ENCODE peak calls at places on chromosomes 16 and 17, in ten cellular contexts. M is cardiac muscle cell, W is AG09309, U is fibroblast of villous mesenchyme, K is brain microvascular endothelial cell, J is GM23338, L is GM12865, B is lower leg skin, Y is heart left ventricle, T is fibroblast of pulmonary artery. H is an unnamed sample.

GRCh38 chr17:40694584-40694983 is 9.0 kb downstream of the KRT24 start:
- DNase-seq in W (no peak), J (peak), K (no peak), B (no peak), U (no peak), Y (no peak), M (no peak), L (no peak), T (no peak), H (no peak)

GRCh38 chr17:73901661-73902415 is 257.6 kb upstream of the SDK2 start:
- DNase-seq in L (no peak), B (peak), Y (peak), J (peak), K (no peak), U (no peak), W (no peak), M (peak), T (no peak), H (no peak)

GRCh38 chr17:77769215-77769614 is 189.3 kb upstream of the TNRC6C start:
- DNase-seq in U (no peak), L (no peak), K (no peak), M (no peak), B (no peak), W (no peak), Y (no peak), T (no peak), J (no peak), H (no peak)

GRCh38 chr17:30151471-30151870 is 34.9 kb downstream of the NSRP1 start:
- DNase-seq in M (no peak), B (no peak), K (no peak), L (no peak), U (no peak), Y (no peak), T (no peak), W (no peak), J (no peak), H (no peak)

GRCh38 chr16:10521681-10522274 is 58.6 kb downstream of the EMP2 start:
- DNase-seq in K (peak), L (peak), T (peak), U (peak), W (no peak), M (peak), Y (no peak), J (peak), B (no peak), H (peak)

GRCh38 chr17:37339321-37339720 is 36.5 kb upstream of the C17orf78 start:
- DNase-seq in T (peak), B (no peak), K (no peak), U (peak), W (no peak), L (no peak), J (no peak), M (no peak), Y (no peak), H (no peak)

GRCh38 chr17:80219777-80220708 is at the start of the genes SGSH and SLC26A11:
- DNase-seq in U (peak), J (peak), B (peak), W (no peak), K (peak), Y (peak), T (peak), M (peak), L (peak), H (peak)

GRCh38 chr17:40224707-40225092 is 5.6 kb downstream of the WIPF2 start:
- DNase-seq in J (no peak), T (peak), Y (no peak), B (peak), M (no peak), L (no peak), K (no peak), U (peak), W (no peak), H (peak)

GRCh38 chr17:2749058-2749783 is at the start of gene CCDC92B:
- DNase-seq in K (no peak), T (no peak), J (peak), B (no peak), L (no peak), Y (peak), W (no peak), U (no peak), M (peak), H (no peak)

GRCh38 chr16:50301626-50302471 is 35.5 kb downstream of the ADCY7 start:
- DNase-seq in W (peak), Y (peak), K (peak), T (peak), J (no peak), L (no peak), B (peak), U (peak), M (no peak), H (peak)

GRCh38 chr17:30554839-30555751 is 77.9 kb downstream of the GOSR1 start:
- DNase-seq in T (peak), U (peak), J (peak), K (peak), Y (no peak), B (peak), L (peak), M (peak), W (no peak), H (peak)

GRCh38 chr16:28845173-28846079 is 722 bp downstream of the TUFM start:
- DNase-seq in M (peak), U (peak), K (peak), J (peak), W (no peak), T (peak), Y (no peak), B (no peak), L (peak), H (no peak)

GRCh38 chr16:56311208-56312027 is 113.9 kb downstream of the AMFR start:
- DNase-seq in L (no peak), J (peak), T (no peak), W (no peak), Y (no peak), B (no peak), U (no peak), M (no peak), K (no peak), H (no peak)

GRCh38 chr17:40554646-40555295 is 10.5 kb downstream of the CCR7 start:
- DNase-seq in Y (no peak), L (peak), K (no peak), U (no peak), W (no peak), T (no peak), J (no peak), B (peak), M (no peak), H (no peak)

GRCh38 chr16:424033-424622 is 1.3 kb upstream of the RAB11FIP3 start:
- DNase-seq in L (no peak), T (peak), B (peak), J (no peak), M (no peak), W (peak), Y (no peak), K (peak), U (peak), H (peak)

GRCh38 chr17:40290629-40291296 is 3.1 kb downstream of the CDC6 start:
- DNase-seq in K (peak), M (peak), J (peak), U (peak), B (peak), T (peak), Y (no peak), L (peak), W (peak), H (peak)

GRCh38 chr17:59038734-59039133 is 67.9 kb downstream of the TRIM37 start:
- DNase-seq in M (no peak), K (peak), T (peak), B (no peak), L (peak), Y (no peak), W (peak), U (peak), J (no peak), H (peak)

GRCh38 chr17:19370493-19370960 is 7.8 kb upstream of the MAPK7 start:
- DNase-seq in L (peak), Y (peak), K (no peak), W (no peak), U (peak), B (peak), J (no peak), T (no peak), M (no peak), H (no peak)

GRCh38 chr17:394718-395095 is 42.1 kb upstream of the RPH3AL start:
- DNase-seq in B (no peak), Y (peak), U (no peak), T (no peak), W (no peak), L (no peak), J (no peak), M (no peak), K (no peak), H (no peak)

DNA sequence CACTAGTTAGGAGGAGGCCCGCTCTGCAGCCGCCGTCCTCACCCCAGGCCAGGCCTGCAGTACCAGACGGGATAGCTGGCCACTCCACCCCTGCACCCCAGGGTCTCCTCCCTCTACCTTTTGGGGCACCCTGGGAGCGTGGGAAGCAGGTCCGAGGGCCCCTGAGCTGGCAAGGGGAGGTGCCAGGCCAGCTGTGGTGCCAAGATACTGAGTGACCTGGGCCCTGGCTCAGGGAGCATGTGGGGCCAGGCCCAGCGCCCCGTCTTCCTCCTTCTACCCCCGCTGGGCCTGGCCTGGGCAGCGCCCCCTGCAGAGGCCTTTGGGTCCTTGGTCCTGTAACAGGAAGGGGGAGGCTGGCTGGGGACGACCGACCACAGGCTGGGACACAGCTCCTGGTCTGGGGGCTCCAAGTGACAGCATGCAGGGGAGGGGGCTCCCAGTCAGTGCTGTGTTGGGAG is 13.0 kb downstream of the PAM16 start:
- DNase-seq in U (no peak), T (no peak), W (no peak), B (no peak), Y (no peak), J (no peak), L (no peak), M (no peak), K (no peak), H (no peak)
- TF ChIP-seq CTCF in U (no peak), T (no peak), W (no peak), B (no peak), Y (no peak), J (peak), L (no peak), M (peak), K (peak), H (peak)

GRCh38 chr17:7479139-7479388 is 367 bp downstream of the ZBTB4 start:
- DNase-seq in M (no peak), U (no peak), T (no peak), W (no peak), Y (no peak), L (no peak), K (no peak), B (no peak), J (no peak), H (no peak)
- H3K4me3 ChIP-seq in M (peak), U (peak), T (peak), W (peak), Y (peak), L (peak), K (peak), B (peak), J (peak), H (peak)

DNA sequence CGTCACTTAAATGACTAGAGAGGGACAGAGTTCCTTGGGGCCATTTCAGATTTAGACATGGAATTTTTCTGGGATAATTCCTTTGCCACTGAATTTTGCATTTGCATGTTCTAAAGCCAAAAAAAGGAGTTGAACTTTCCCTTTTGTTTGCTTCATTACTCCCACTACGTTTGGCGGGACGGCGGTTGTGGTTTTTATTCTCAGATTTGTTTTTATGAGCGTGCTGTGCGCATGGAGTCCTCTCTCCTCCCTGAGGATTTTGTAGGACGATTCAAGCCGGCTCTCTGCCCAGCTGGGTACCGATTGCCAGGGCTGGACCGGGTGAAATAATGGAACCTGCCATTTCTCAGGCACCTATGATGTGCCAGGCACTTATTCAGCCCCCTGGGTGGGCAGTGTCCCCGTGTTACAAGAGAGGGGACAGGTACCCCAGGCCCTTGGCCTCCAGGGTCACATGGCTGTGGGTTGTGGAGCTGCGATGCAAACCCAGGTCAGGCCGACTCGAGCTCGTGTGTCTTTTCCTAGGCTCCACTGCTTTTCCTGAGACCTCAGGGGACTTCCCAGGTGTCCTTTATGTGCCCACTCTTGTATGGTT is 18.8 kb downstream of the CMIP start:
- DNase-seq in Y (peak), B (no peak), M (no peak), J (no peak), T (no peak), L (no peak), W (no peak), K (no peak), U (no peak), H (no peak)
- TF ChIP-seq CTCF in Y (no peak), B (no peak), M (no peak), J (no peak), T (no peak), L (no peak), W (no peak), K (no peak), U (no peak), H (no peak)

GRCh38 chr16:68414581-68414980 is 33.7 kb downstream of the SMPD3 start:
- DNase-seq in W (no peak), T (no peak), U (no peak), K (no peak), J (no peak), L (no peak), Y (no peak), M (no peak), B (no peak), H (no peak)

GRCh38 chr16:68416057-68417046 is 32.0 kb downstream of the SMPD3 start:
- DNase-seq in Y (no peak), K (no peak), M (no peak), L (no peak), W (no peak), B (no peak), J (no peak), U (no peak), T (no peak), H (no peak)

GRCh38 chr16:68421076-68421475 is 27.2 kb downstream of the SMPD3 start:
- DNase-seq in B (no peak), J (no peak), M (no peak), Y (no peak), L (no peak), K (no peak), T (no peak), U (no peak), W (no peak), H (no peak)

GRCh38 chr16:68420366-68420765 is 27.9 kb downstream of the SMPD3 start:
- DNase-seq in T (no peak), K (no peak), J (no peak), L (no peak), U (no peak), B (no peak), Y (no peak), W (no peak), M (no peak), H (no peak)

DNA sequence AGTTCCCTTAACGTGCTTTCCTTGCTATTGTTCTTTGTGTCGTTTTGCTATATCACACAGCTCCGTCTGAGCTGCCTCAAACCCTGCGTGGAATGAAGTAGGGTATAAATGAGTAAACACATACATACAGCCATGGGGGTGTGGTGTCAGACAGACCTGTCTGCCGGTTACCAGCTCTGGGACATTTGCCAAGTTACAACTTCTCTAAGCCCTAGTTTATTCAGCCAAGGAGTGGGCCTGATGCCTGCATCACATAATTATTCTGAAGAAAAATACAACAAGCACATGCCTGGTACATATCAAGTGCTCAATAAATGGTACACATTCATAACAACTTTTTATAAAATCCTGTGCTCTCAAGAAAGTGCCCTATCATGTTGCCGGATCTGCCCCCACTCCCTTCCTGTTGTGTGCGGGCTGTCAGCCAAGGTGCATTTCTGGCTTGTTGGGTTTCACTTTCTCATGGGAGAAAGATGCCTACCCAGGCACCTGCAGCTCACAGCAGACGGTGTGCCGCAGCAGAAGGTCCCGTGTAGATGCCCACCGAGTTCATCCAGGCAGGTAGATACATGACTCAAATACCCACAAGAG is 30.5 kb downstream of the SMPD3 start:
- DNase-seq in L (peak), W (no peak), U (no peak), B (no peak), M (no peak), T (no peak), J (no peak), Y (no peak), K (no peak), H (no peak)
- H3K4me3 ChIP-seq in L (peak), W (no peak), U (no peak), B (no peak), M (no peak), T (no peak), J (no peak), Y (no peak), K (no peak), H (no peak)

DNA sequence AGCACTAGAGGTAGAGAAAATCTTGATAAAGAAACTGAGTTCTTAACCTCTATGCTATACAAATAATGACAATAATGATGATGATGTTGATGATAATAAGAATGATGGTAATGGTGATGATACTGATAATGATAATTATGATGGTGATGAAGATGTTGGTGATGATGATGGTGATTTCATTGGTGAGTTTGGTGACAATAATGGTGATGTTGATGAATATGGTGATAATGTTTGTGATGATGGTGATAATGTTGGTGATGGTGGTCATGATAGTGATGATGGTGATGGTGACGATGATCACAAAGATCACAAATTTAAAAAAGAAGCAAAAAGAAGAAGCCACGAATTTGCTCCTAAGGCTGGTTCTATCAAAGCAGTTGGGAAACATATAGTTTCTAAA is 519.0 kb upstream of the C16orf82 start:
- DNase-seq in T (no peak), L (no peak), U (no peak), K (no peak), J (no peak), B (no peak), M (no peak), W (no peak), Y (no peak), H (no peak)
- TF ChIP-seq CTCF in T (no peak), L (no peak), U (no peak), K (no peak), J (no peak), B (no peak), M (no peak), W (no peak), Y (no peak), H (no peak)

DNA sequence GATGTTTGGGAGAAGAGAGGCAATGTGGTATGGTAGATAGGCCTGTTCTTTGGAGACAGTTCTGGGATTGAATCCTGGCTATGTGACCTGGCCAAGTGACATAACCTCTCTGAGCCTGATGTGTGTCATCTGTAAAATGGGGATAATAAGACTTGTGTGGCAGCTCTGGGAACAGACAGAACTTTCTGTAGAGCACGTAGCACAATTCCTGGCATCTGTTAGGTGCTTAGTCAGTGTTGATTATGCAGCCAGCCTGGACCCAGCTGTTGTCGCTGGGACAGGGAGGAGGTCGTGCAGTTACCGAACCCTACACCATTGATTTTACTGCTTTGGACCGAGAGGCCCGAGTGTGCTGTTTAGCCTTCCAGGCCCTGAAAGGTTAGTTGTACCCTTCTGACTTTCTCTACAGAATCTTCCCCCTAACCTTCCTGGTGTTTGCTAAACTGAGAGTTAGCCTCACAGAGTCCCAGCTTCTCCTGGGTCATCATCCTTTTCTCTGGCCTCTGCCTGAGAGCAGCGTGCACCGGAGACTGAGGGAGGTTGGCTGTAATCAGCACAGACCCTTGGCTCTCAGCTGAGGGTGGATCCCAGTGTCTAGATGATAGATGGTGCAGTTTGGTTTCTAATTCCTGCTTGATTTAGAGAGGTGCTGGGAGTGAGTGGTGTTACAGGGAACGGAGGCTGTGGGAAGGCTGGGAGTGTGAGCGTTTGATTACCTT is 31.9 kb downstream of the MSI2 start:
- DNase-seq in J (no peak), U (peak), B (no peak), L (no peak), W (no peak), T (peak), M (no peak), Y (no peak), K (no peak), H (peak)
- H3K4me3 ChIP-seq in J (no peak), U (no peak), B (no peak), L (no peak), W (no peak), T (no peak), M (no peak), Y (peak), K (no peak), H (no peak)

GRCh38 chr17:50807014-50807413 is 28.4 kb upstream of the WFIKKN2 start:
- DNase-seq in B (no peak), L (no peak), T (peak), W (no peak), J (no peak), U (peak), M (no peak), Y (no peak), K (no peak), H (peak)

GRCh38 chr17:50805486-50805885 is 29.9 kb upstream of the WFIKKN2 start:
- DNase-seq in Y (no peak), W (no peak), K (no peak), L (no peak), T (no peak), U (no peak), B (no peak), M (no peak), J (no peak), H (no peak)

GRCh38 chr17:50808413-50808812 is 27.0 kb upstream of the WFIKKN2 start:
- DNase-seq in W (no peak), M (no peak), K (no peak), T (no peak), B (no peak), L (no peak), Y (no peak), U (no peak), J (no peak), H (no peak)

GRCh38 chr17:50807675-50808074 is 27.7 kb upstream of the WFIKKN2 start:
- DNase-seq in M (no peak), J (no peak), B (no peak), W (no peak), T (no peak), U (no peak), L (no peak), Y (no peak), K (no peak), H (no peak)

DNA sequence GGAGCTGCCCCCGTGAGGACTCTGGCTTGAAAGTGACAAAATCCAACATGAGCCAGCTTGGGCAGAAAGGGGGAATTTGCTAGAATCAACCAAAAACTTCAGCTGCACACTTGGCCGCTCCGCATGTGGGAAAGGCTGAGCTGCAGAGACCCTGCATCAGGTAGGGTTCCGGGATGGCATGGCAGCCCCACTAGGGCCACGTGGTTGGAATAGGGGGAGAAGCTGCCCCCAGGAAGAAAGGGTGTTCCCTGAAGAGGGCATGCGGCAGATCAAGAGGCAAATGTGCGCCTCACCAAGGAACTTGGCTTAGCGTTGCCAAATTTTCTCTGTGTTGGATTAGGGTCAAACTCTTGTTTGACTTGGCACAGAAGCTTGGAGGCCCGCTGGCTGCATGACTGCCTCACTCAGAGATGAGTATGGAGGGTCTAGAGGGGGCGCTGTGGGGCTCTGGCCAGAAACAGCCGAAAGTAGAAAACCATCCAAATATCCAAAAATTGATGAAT is 29.2 kb upstream of the WFIKKN2 start:
- DNase-seq in T (peak), U (no peak), M (no peak), J (peak), Y (no peak), K (peak), L (no peak), W (no peak), B (no peak), H (peak)
- TF ChIP-seq CTCF in T (no peak), U (no peak), M (peak), J (peak), Y (no peak), K (peak), L (no peak), W (no peak), B (no peak), H (peak)